ENCODE peak calls at places on chromosomes 7 and 10, in ten cellular contexts. One of them, this sample, is unnamed.

GRCh38 chr7:111098011-111098925 is 7.3 kb downstream of the LRRN3 start:
- DNase-seq in HEK293T: peak; percentile 18
- DNase-seq in EL: peak; percentile 25
- DNase-seq in stimulated activated CD4-positive, alpha-beta T cell treated with anti-CD3 and anti-CD28 coated beads, Interleukin-15, amount 100 ng/mL, for 24 hours: peak; percentile 66
- DNase-seq in Right ventricle myocardium superior: no peak
- DNase-seq in stomach: no peak
- DNase-seq in kidney tubule cell: no peak
- DNase-seq in RWPE1: no peak
- DNase-seq in NAMALWA: peak; percentile 55
- DNase-seq in HuH-7: no peak
- DNase-seq in this sample: peak; percentile 20

GRCh38 chr7:33876600-33877274 is 28.6 kb upstream of the BMPER start:
- DNase-seq in HEK293T: no peak
- DNase-seq in RWPE1: no peak
- DNase-seq in NAMALWA: no peak
- DNase-seq in HuH-7: no peak
- DNase-seq in EL: no peak
- DNase-seq in stomach: no peak
- DNase-seq in Right ventricle myocardium superior: no peak
- DNase-seq in kidney tubule cell: no peak
- DNase-seq in stimulated activated CD4-positive, alpha-beta T cell treated with anti-CD3 and anti-CD28 coated beads, Interleukin-15, amount 100 ng/mL, for 24 hours: no peak
- DNase-seq in this sample: no peak

GRCh38 chr7:16564909-16565426 is 38.3 kb downstream of the LRRC72 start:
- DNase-seq in stimulated activated CD4-positive, alpha-beta T cell treated with anti-CD3 and anti-CD28 coated beads, Interleukin-15, amount 100 ng/mL, for 24 hours: peak; percentile 17
- DNase-seq in Right ventricle myocardium superior: no peak
- DNase-seq in RWPE1: peak; percentile 75
- DNase-seq in kidney tubule cell: peak; percentile 72
- DNase-seq in EL: peak; percentile 48
- DNase-seq in HuH-7: peak; percentile 46
- DNase-seq in HEK293T: peak; percentile 53
- DNase-seq in stomach: no peak
- DNase-seq in NAMALWA: peak; percentile 70
- DNase-seq in this sample: peak; percentile 38

GRCh38 chr7:135342887-135343286 is 109.2 kb downstream of the STRA8 start:
- DNase-seq in kidney tubule cell: no peak
- DNase-seq in RWPE1: no peak
- DNase-seq in Right ventricle myocardium superior: peak; percentile 83
- DNase-seq in NAMALWA: no peak
- DNase-seq in stimulated activated CD4-positive, alpha-beta T cell treated with anti-CD3 and anti-CD28 coated beads, Interleukin-15, amount 100 ng/mL, for 24 hours: no peak
- DNase-seq in EL: peak; percentile 3
- DNase-seq in stomach: no peak
- DNase-seq in HEK293T: no peak
- DNase-seq in HuH-7: no peak
- DNase-seq in this sample: no peak

GRCh38 chr10:128660726-128661125 is 534.5 kb upstream of the MKI67 start:
- DNase-seq in RWPE1: peak; percentile 10
- DNase-seq in EL: no peak
- DNase-seq in HEK293T: peak; percentile 29
- DNase-seq in kidney tubule cell: no peak
- DNase-seq in stimulated activated CD4-positive, alpha-beta T cell treated with anti-CD3 and anti-CD28 coated beads, Interleukin-15, amount 100 ng/mL, for 24 hours: no peak
- DNase-seq in Right ventricle myocardium superior: no peak
- DNase-seq in stomach: no peak
- DNase-seq in NAMALWA: no peak
- DNase-seq in HuH-7: no peak
- DNase-seq in this sample: no peak

GRCh38 chr7:155811560-155811894 is 736 bp downstream of the SHH start:
- DNase-seq in stimulated activated CD4-positive, alpha-beta T cell treated with anti-CD3 and anti-CD28 coated beads, Interleukin-15, amount 100 ng/mL, for 24 hours: no peak
- DNase-seq in EL: no peak
- DNase-seq in kidney tubule cell: peak; percentile 75
- DNase-seq in RWPE1: no peak
- DNase-seq in Right ventricle myocardium superior: no peak
- DNase-seq in HEK293T: no peak
- DNase-seq in HuH-7: no peak
- DNase-seq in NAMALWA: no peak
- DNase-seq in stomach: peak; percentile 70
- DNase-seq in this sample: no peak

GRCh38 chr7:17829001-17829400 is 111.3 kb downstream of the SNX13 start:
- DNase-seq in HuH-7: no peak
- DNase-seq in HEK293T: no peak
- DNase-seq in stimulated activated CD4-positive, alpha-beta T cell treated with anti-CD3 and anti-CD28 coated beads, Interleukin-15, amount 100 ng/mL, for 24 hours: no peak
- DNase-seq in EL: no peak
- DNase-seq in NAMALWA: no peak
- DNase-seq in Right ventricle myocardium superior: no peak
- DNase-seq in stomach: no peak
- DNase-seq in RWPE1: peak; percentile 2
- DNase-seq in kidney tubule cell: no peak
- DNase-seq in this sample: no peak

GRCh38 chr7:155842496-155843265 is 30.4 kb upstream of the SHH start:
- DNase-seq in stimulated activated CD4-positive, alpha-beta T cell treated with anti-CD3 and anti-CD28 coated beads, Interleukin-15, amount 100 ng/mL, for 24 hours: no peak
- DNase-seq in stomach: peak; percentile 23
- DNase-seq in RWPE1: no peak
- DNase-seq in HEK293T: no peak
- DNase-seq in kidney tubule cell: no peak
- DNase-seq in NAMALWA: no peak
- DNase-seq in Right ventricle myocardium superior: no peak
- DNase-seq in EL: no peak
- DNase-seq in HuH-7: no peak
- DNase-seq in this sample: no peak

GRCh38 chr7:18082169-18082568 is 54.5 kb upstream of the PRPS1L1 start:
- DNase-seq in EL: no peak
- DNase-seq in stomach: no peak
- DNase-seq in stimulated activated CD4-positive, alpha-beta T cell treated with anti-CD3 and anti-CD28 coated beads, Interleukin-15, amount 100 ng/mL, for 24 hours: no peak
- DNase-seq in NAMALWA: no peak
- DNase-seq in RWPE1: no peak
- DNase-seq in HuH-7: no peak
- DNase-seq in HEK293T: no peak
- DNase-seq in Right ventricle myocardium superior: no peak
- DNase-seq in kidney tubule cell: no peak
- DNase-seq in this sample: no peak

GRCh38 chr10:28677889-28678686 is 767 bp downstream of the BAMBI start:
- DNase-seq in Right ventricle myocardium superior: peak; percentile 66
- DNase-seq in HuH-7: no peak
- DNase-seq in RWPE1: no peak
- DNase-seq in stomach: peak; percentile 31
- DNase-seq in kidney tubule cell: peak; percentile 49
- DNase-seq in NAMALWA: peak; percentile 31
- DNase-seq in HEK293T: no peak
- DNase-seq in EL: peak; percentile 55
- DNase-seq in stimulated activated CD4-positive, alpha-beta T cell treated with anti-CD3 and anti-CD28 coated beads, Interleukin-15, amount 100 ng/mL, for 24 hours: peak; percentile 33
- DNase-seq in this sample: no peak

GRCh38 chr7:127937066-127937680 is 94.1 kb downstream of the LRRC4 start:
- DNase-seq in Right ventricle myocardium superior: no peak
- DNase-seq in stimulated activated CD4-positive, alpha-beta T cell treated with anti-CD3 and anti-CD28 coated beads, Interleukin-15, amount 100 ng/mL, for 24 hours: no peak
- DNase-seq in kidney tubule cell: peak; percentile 77
- DNase-seq in EL: no peak
- DNase-seq in RWPE1: no peak
- DNase-seq in stomach: no peak
- DNase-seq in HuH-7: no peak
- DNase-seq in HEK293T: no peak
- DNase-seq in NAMALWA: no peak
- DNase-seq in this sample: no peak

GRCh38 chr7:130838738-130839137 is 104.7 kb upstream of the KLF14 start:
- DNase-seq in RWPE1: peak; percentile 66
- DNase-seq in stomach: no peak
- DNase-seq in Right ventricle myocardium superior: no peak
- DNase-seq in NAMALWA: no peak
- DNase-seq in HEK293T: no peak
- DNase-seq in EL: peak; percentile 95
- DNase-seq in kidney tubule cell: peak; percentile 90
- DNase-seq in HuH-7: no peak
- DNase-seq in stimulated activated CD4-positive, alpha-beta T cell treated with anti-CD3 and anti-CD28 coated beads, Interleukin-15, amount 100 ng/mL, for 24 hours: peak; percentile 20
- DNase-seq in this sample: no peak

GRCh38 chr7:73507556-73507955 is 14.5 kb downstream of the BAZ1B start:
- DNase-seq in kidney tubule cell: no peak
- DNase-seq in Right ventricle myocardium superior: no peak
- DNase-seq in stimulated activated CD4-positive, alpha-beta T cell treated with anti-CD3 and anti-CD28 coated beads, Interleukin-15, amount 100 ng/mL, for 24 hours: no peak
- DNase-seq in HuH-7: no peak
- DNase-seq in EL: no peak
- DNase-seq in NAMALWA: no peak
- DNase-seq in stomach: no peak
- DNase-seq in RWPE1: no peak
- DNase-seq in HEK293T: no peak
- DNase-seq in this sample: no peak

GRCh38 chr7:47573758-47574472 is 8.0 kb downstream of the TNS3 start:
- DNase-seq in stimulated activated CD4-positive, alpha-beta T cell treated with anti-CD3 and anti-CD28 coated beads, Interleukin-15, amount 100 ng/mL, for 24 hours: no peak
- DNase-seq in RWPE1: peak; percentile 73
- DNase-seq in HEK293T: no peak
- DNase-seq in HuH-7: no peak
- DNase-seq in kidney tubule cell: peak; percentile 79
- DNase-seq in stomach: peak; percentile 71
- DNase-seq in EL: peak; percentile 95
- DNase-seq in NAMALWA: no peak
- DNase-seq in Right ventricle myocardium superior: no peak
- DNase-seq in this sample: peak; percentile 82

GRCh38 chr7:131359136-131359776 is 31.6 kb downstream of the MKLN1 start:
- DNase-seq in HEK293T: no peak
- DNase-seq in stimulated activated CD4-positive, alpha-beta T cell treated with anti-CD3 and anti-CD28 coated beads, Interleukin-15, amount 100 ng/mL, for 24 hours: no peak
- DNase-seq in stomach: no peak
- DNase-seq in Right ventricle myocardium superior: no peak
- DNase-seq in kidney tubule cell: no peak
- DNase-seq in RWPE1: no peak
- DNase-seq in EL: no peak
- DNase-seq in HuH-7: no peak
- DNase-seq in NAMALWA: no peak
- DNase-seq in this sample: no peak

GRCh38 chr10:119450606-119451304 is 91.8 kb downstream of the RGS10 start:
- DNase-seq in Right ventricle myocardium superior: peak; percentile 37
- DNase-seq in HEK293T: no peak
- DNase-seq in kidney tubule cell: peak; percentile 26
- DNase-seq in stomach: no peak
- DNase-seq in stimulated activated CD4-positive, alpha-beta T cell treated with anti-CD3 and anti-CD28 coated beads, Interleukin-15, amount 100 ng/mL, for 24 hours: no peak
- DNase-seq in HuH-7: no peak
- DNase-seq in NAMALWA: no peak
- DNase-seq in RWPE1: no peak
- DNase-seq in EL: peak; percentile 28
- DNase-seq in this sample: no peak

GRCh38 chr7:99030951-99031350 is 113.0 kb downstream of the SMURF1 start:
- DNase-seq in stomach: no peak
- DNase-seq in RWPE1: no peak
- DNase-seq in HuH-7: no peak
- DNase-seq in Right ventricle myocardium superior: no peak
- DNase-seq in NAMALWA: no peak
- DNase-seq in HEK293T: no peak
- DNase-seq in stimulated activated CD4-positive, alpha-beta T cell treated with anti-CD3 and anti-CD28 coated beads, Interleukin-15, amount 100 ng/mL, for 24 hours: no peak
- DNase-seq in EL: no peak
- DNase-seq in kidney tubule cell: no peak
- DNase-seq in this sample: no peak

GRCh38 chr7:55132890-55133551 is 114.2 kb downstream of the EGFR start:
- DNase-seq in NAMALWA: no peak
- DNase-seq in stimulated activated CD4-positive, alpha-beta T cell treated with anti-CD3 and anti-CD28 coated beads, Interleukin-15, amount 100 ng/mL, for 24 hours: peak; percentile 34
- DNase-seq in stomach: peak; percentile 65
- DNase-seq in Right ventricle myocardium superior: no peak
- DNase-seq in kidney tubule cell: peak; percentile 100
- DNase-seq in RWPE1: peak; percentile 92
- DNase-seq in EL: peak; percentile 100
- DNase-seq in HuH-7: no peak
- DNase-seq in HEK293T: no peak
- DNase-seq in this sample: peak; percentile 75

GRCh38 chr7:130622866-130623265 is 45.7 kb downstream of the COPG2 start:
- DNase-seq in HuH-7: no peak
- DNase-seq in stomach: no peak
- DNase-seq in RWPE1: no peak
- DNase-seq in EL: no peak
- DNase-seq in NAMALWA: no peak
- DNase-seq in kidney tubule cell: peak; percentile 47
- DNase-seq in HEK293T: no peak
- DNase-seq in stimulated activated CD4-positive, alpha-beta T cell treated with anti-CD3 and anti-CD28 coated beads, Interleukin-15, amount 100 ng/mL, for 24 hours: no peak
- DNase-seq in Right ventricle myocardium superior: no peak
- DNase-seq in this sample: no peak

GRCh38 chr10:87671416-87671815 is 11.7 kb downstream of the PAPSS2 start:
- DNase-seq in RWPE1: no peak
- DNase-seq in stomach: no peak
- DNase-seq in kidney tubule cell: no peak
- DNase-seq in HEK293T: no peak
- DNase-seq in EL: no peak
- DNase-seq in NAMALWA: no peak
- DNase-seq in Right ventricle myocardium superior: no peak
- DNase-seq in stimulated activated CD4-positive, alpha-beta T cell treated with anti-CD3 and anti-CD28 coated beads, Interleukin-15, amount 100 ng/mL, for 24 hours: no peak
- DNase-seq in HuH-7: no peak
- DNase-seq in this sample: no peak

GRCh38 chr10:22992075-22992474 is 64.2 kb downstream of the ARMC3 start:
- DNase-seq in RWPE1: no peak
- DNase-seq in HuH-7: no peak
- DNase-seq in NAMALWA: no peak
- DNase-seq in stomach: no peak
- DNase-seq in Right ventricle myocardium superior: no peak
- DNase-seq in stimulated activated CD4-positive, alpha-beta T cell treated with anti-CD3 and anti-CD28 coated beads, Interleukin-15, amount 100 ng/mL, for 24 hours: peak; percentile 40
- DNase-seq in HEK293T: no peak
- DNase-seq in kidney tubule cell: no peak
- DNase-seq in EL: no peak
- DNase-seq in this sample: no peak

GRCh38 chr7:154767821-154768415 is 235.0 kb downstream of the PAXIP1 start:
- DNase-seq in stomach: no peak
- DNase-seq in stimulated activated CD4-positive, alpha-beta T cell treated with anti-CD3 and anti-CD28 coated beads, Interleukin-15, amount 100 ng/mL, for 24 hours: no peak
- DNase-seq in HuH-7: no peak
- DNase-seq in RWPE1: no peak
- DNase-seq in HEK293T: no peak
- DNase-seq in EL: no peak
- DNase-seq in NAMALWA: no peak
- DNase-seq in Right ventricle myocardium superior: no peak
- DNase-seq in kidney tubule cell: peak; percentile 20
- DNase-seq in this sample: no peak

GRCh38 chr10:71837085-71837827 is 13.8 kb downstream of the PSAP start:
- DNase-seq in stomach: no peak
- DNase-seq in HuH-7: no peak
- DNase-seq in Right ventricle myocardium superior: no peak
- DNase-seq in NAMALWA: peak; percentile 76
- DNase-seq in EL: no peak
- DNase-seq in HEK293T: peak; percentile 65
- DNase-seq in RWPE1: no peak
- DNase-seq in stimulated activated CD4-positive, alpha-beta T cell treated with anti-CD3 and anti-CD28 coated beads, Interleukin-15, amount 100 ng/mL, for 24 hours: no peak
- DNase-seq in kidney tubule cell: peak; percentile 79
- DNase-seq in this sample: peak; percentile 57

GRCh38 chr7:140447841-140448240 is 31.5 kb downstream of the MKRN1 start:
- DNase-seq in HuH-7: no peak
- DNase-seq in HEK293T: no peak
- DNase-seq in EL: no peak
- DNase-seq in stimulated activated CD4-positive, alpha-beta T cell treated with anti-CD3 and anti-CD28 coated beads, Interleukin-15, amount 100 ng/mL, for 24 hours: no peak
- DNase-seq in kidney tubule cell: no peak
- DNase-seq in stomach: no peak
- DNase-seq in NAMALWA: no peak
- DNase-seq in Right ventricle myocardium superior: no peak
- DNase-seq in RWPE1: no peak
- DNase-seq in this sample: no peak

GRCh38 chr7:45001138-45001694 is 1.2 kb downstream of the CCM2 start:
- DNase-seq in RWPE1: peak; percentile 51
- DNase-seq in HEK293T: peak; percentile 26
- DNase-seq in stomach: no peak
- DNase-seq in EL: no peak
- DNase-seq in kidney tubule cell: peak; percentile 79
- DNase-seq in stimulated activated CD4-positive, alpha-beta T cell treated with anti-CD3 and anti-CD28 coated beads, Interleukin-15, amount 100 ng/mL, for 24 hours: peak; percentile 80
- DNase-seq in HuH-7: no peak
- DNase-seq in NAMALWA: peak; percentile 96
- DNase-seq in Right ventricle myocardium superior: no peak
- DNase-seq in this sample: no peak

GRCh38 chr7:140923358-140924006 is 1.2 kb downstream of the BRAF start:
- DNase-seq in stomach: no peak
- DNase-seq in HEK293T: peak; percentile 33
- DNase-seq in kidney tubule cell: peak; percentile 20
- DNase-seq in RWPE1: no peak
- DNase-seq in NAMALWA: no peak
- DNase-seq in stimulated activated CD4-positive, alpha-beta T cell treated with anti-CD3 and anti-CD28 coated beads, Interleukin-15, amount 100 ng/mL, for 24 hours: no peak
- DNase-seq in HuH-7: peak; percentile 10
- DNase-seq in EL: peak; percentile 20
- DNase-seq in Right ventricle myocardium superior: no peak
- DNase-seq in this sample: no peak

GRCh38 chr7:5533821-5534367 is 110.3 kb upstream of the TNRC18 start:
- DNase-seq in kidney tubule cell: no peak
- DNase-seq in stomach: no peak
- DNase-seq in EL: no peak
- DNase-seq in NAMALWA: no peak
- DNase-seq in Right ventricle myocardium superior: no peak
- DNase-seq in RWPE1: no peak
- DNase-seq in stimulated activated CD4-positive, alpha-beta T cell treated with anti-CD3 and anti-CD28 coated beads, Interleukin-15, amount 100 ng/mL, for 24 hours: no peak
- DNase-seq in HuH-7: peak; percentile 49
- DNase-seq in HEK293T: no peak
- DNase-seq in this sample: peak; percentile 73

GRCh38 chr10:111874586-111874985 is 309.0 kb downstream of the GPAM start:
- DNase-seq in EL: no peak
- DNase-seq in Right ventricle myocardium superior: no peak
- DNase-seq in stomach: no peak
- DNase-seq in NAMALWA: no peak
- DNase-seq in kidney tubule cell: peak; percentile 33
- DNase-seq in RWPE1: no peak
- DNase-seq in HEK293T: no peak
- DNase-seq in HuH-7: no peak
- DNase-seq in stimulated activated CD4-positive, alpha-beta T cell treated with anti-CD3 and anti-CD28 coated beads, Interleukin-15, amount 100 ng/mL, for 24 hours: no peak
- DNase-seq in this sample: no peak

This sample was measured in HepG2.